ENCODE peak calls at places on chromosomes 16 and 17, in ten cellular contexts. F is sigmoid colon, W is A549, G is tibial nerve, H is GM12878, Q is upper lobe of left lung, I is ovary, Y is suprapubic skin, D is transverse colon, E is H1. P is an unnamed sample.

GRCh38 chr16:66491716-66492064 is 58.2 kb downstream of the TK2 start:
- DNase-seq in H (no peak), W (no peak), E (no peak), F (peak; percentile 46), I (no peak), D (no peak), G (no peak), Q (no peak), Y (no peak), P (peak; percentile 4)

GRCh38 chr17:82228842-82229685 is at the start of gene SLC16A3:
- DNase-seq in G (no peak), E (no peak), D (peak; percentile 78), F (peak; percentile 83), Q (peak; percentile 96), W (peak; percentile 66), H (no peak), Y (no peak), I (no peak), P (peak; percentile 76)

GRCh38 chr17:36055921-36056320 is 8.2 kb upstream of the CCL18 start:
- DNase-seq in E (no peak), Y (no peak), Q (no peak), W (no peak), I (no peak), H (no peak), F (no peak), G (no peak), D (no peak), P (no peak)

GRCh38 chr16:75116081-75116910 is at the start of gene LDHD:
- DNase-seq in Q (peak; percentile 84), H (no peak), W (peak; percentile 81), F (peak; percentile 93), G (peak; percentile 79), D (peak; percentile 90), Y (no peak), E (peak; percentile 63), I (peak; percentile 82), P (peak; percentile 94)

GRCh38 chr16:30741461-30741914 is 6.7 kb upstream of the PHKG2 start:
- DNase-seq in H (no peak), E (no peak), G (no peak), D (peak; percentile 72), W (peak; percentile 88), Q (no peak), Y (peak; percentile 80), F (peak; percentile 67), I (no peak), P (peak; percentile 72)

GRCh38 chr17:16148596-16148995 is 66.7 kb downstream of the NCOR1 start:
- DNase-seq in Q (no peak), G (no peak), W (no peak), H (no peak), Y (no peak), E (no peak), D (no peak), F (no peak), I (no peak), P (no peak)

GRCh38 chr17:29664743-29665479 is 42.2 kb upstream of the CORO6 start:
- DNase-seq in F (no peak), E (no peak), I (no peak), D (no peak), Y (no peak), G (no peak), W (peak; percentile 29), H (no peak), Q (no peak), P (no peak)

GRCh38 chr17:48074322-48075054 is 26.3 kb downstream of the NFE2L1 start:
- DNase-seq in F (peak; percentile 86), G (peak; percentile 99), I (peak; percentile 72), E (no peak), W (peak; percentile 80), Q (no peak), D (peak; percentile 84), H (no peak), Y (no peak), P (peak; percentile 83)

GRCh38 chr17:75799402-75799801 is 14.8 kb downstream of the UNK start:
- DNase-seq in F (no peak), H (no peak), D (no peak), Y (peak; percentile 16), E (no peak), G (no peak), I (no peak), W (no peak), Q (no peak), P (no peak)

GRCh38 chr17:1390422-1391367 is 9.3 kb downstream of the YWHAE start:
- DNase-seq in F (no peak), Q (no peak), D (no peak), I (no peak), E (no peak), W (no peak), H (no peak), G (no peak), Y (no peak), P (no peak)

GRCh38 chr17:50107790-50108414 is 12.8 kb downstream of the PDK2 start:
- DNase-seq in W (no peak), D (no peak), F (no peak), H (no peak), E (no peak), Q (no peak), Y (no peak), I (no peak), G (no peak), P (no peak)

GRCh38 chr16:78072275-78072674 is 27.2 kb upstream of the WWOX start:
- DNase-seq in Q (no peak), E (peak; percentile 59), W (no peak), G (no peak), F (no peak), Y (no peak), H (no peak), D (no peak), I (no peak), P (no peak)

DNA sequence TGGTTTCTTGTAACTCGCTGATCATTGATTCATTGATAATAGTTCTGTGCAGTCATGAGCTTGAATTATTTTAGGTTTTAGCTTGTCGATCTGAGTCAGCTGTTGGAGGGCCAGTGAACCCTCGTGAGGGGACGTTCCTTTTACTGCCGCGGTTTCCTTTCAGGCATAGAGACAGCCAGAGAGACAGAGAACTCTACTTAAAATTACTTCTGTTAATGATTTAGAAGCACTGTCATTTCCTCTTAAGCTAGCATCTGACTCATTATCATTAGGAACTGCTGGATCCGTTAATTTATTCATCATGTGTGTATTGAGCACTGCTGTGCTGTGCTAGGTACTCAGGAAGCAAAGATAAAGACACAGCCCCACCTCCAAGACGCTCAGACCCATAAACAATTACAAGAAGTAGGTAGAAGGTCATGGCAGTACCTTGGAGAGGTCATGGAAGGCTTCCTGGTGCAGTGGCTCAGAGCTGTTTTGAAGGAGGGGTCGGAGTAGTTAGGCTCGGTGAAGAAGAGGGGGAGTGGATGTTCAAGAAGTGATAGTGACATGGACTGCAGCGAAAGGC is 3.2 kb downstream of the PGS1 start:
- DNase-seq in H (no peak), W (no peak), Y (no peak), E (no peak), G (no peak), I (no peak), F (no peak), Q (no peak), D (no peak), P (no peak)
- H3K4me1 ChIP-seq in H (peaks cover 71% of the 10 kb centered on the region), W (peaks cover 33% of the 10 kb centered on the region), Y (peaks cover 82% of the 10 kb centered on the region), E (peaks cover 24% of the 10 kb centered on the region), G (peaks cover 85% of the 10 kb centered on the region), I (peaks cover 5% of the 10 kb centered on the region), F (peaks cover 56% of the 10 kb centered on the region), Q (peaks cover 93% of the 10 kb centered on the region), D (peaks cover 67% of the 10 kb centered on the region), P (peaks cover 59% of the 10 kb centered on the region)

GRCh38 chr17:77470800-77471733 is 330.3 kb downstream of the SEC14L1 start:
- DNase-seq in W (peak; percentile 34), D (no peak), F (no peak), G (peak; percentile 48), E (no peak), H (no peak), Y (no peak), Q (no peak), I (peak; percentile 71), P (no peak)
- TF ChIP-seq EP300 in W (no peak), D (no peak), F (no peak), G (no peak), E (no peak), H (no peak), Y (no peak), Q (no peak), I (no peak), P (no peak)

GRCh38 chr17:62628845-62629555 is 1.5 kb downstream of the MRC2 start:
- DNase-seq in W (no peak), H (no peak), Q (no peak), D (no peak), G (no peak), E (no peak), Y (no peak), I (peak; percentile 69), F (no peak), P (no peak)
- H3K4me1 ChIP-seq in W (peaks cover 43% of the 10 kb centered on the region), H (peaks cover 3% of the 10 kb centered on the region), Q (peaks cover 58% of the 10 kb centered on the region), D (peaks cover 20% of the 10 kb centered on the region), G (peaks cover 51% of the 10 kb centered on the region), E (peaks cover 29% of the 10 kb centered on the region), Y (peaks cover 51% of the 10 kb centered on the region), I (peaks cover 18% of the 10 kb centered on the region), F (peaks cover 19% of the 10 kb centered on the region), P (peaks cover 58% of the 10 kb centered on the region)

GRCh38 chr16:56990407-56991286 is 1.3 kb downstream of the NLRC5 start:
- DNase-seq in G (no peak), F (peak; percentile 40), H (no peak), W (no peak), D (peak; percentile 10), Y (peak; percentile 45), I (no peak), E (no peak), Q (no peak), P (no peak)

GRCh38 chr16:56987692-56988091 is 1.7 kb upstream of the NLRC5 start:
- DNase-seq in D (no peak), F (no peak), W (no peak), G (no peak), Y (no peak), Q (no peak), H (no peak), I (no peak), E (no peak), P (no peak)

GRCh38 chr16:56989988-56990387 is 631 bp downstream of the NLRC5 start:
- DNase-seq in I (no peak), E (no peak), G (no peak), H (no peak), Y (no peak), D (peak; percentile 4), F (no peak), Q (no peak), W (no peak), P (no peak)

GRCh38 chr16:56988161-56988947 is 1.0 kb upstream of the NLRC5 start:
- DNase-seq in Y (peak; percentile 31), F (no peak), I (peak; percentile 30), G (peak; percentile 24), W (no peak), H (no peak), Q (no peak), E (no peak), D (peak; percentile 13), P (no peak)

GRCh38 chr16:56988948-56989945 is at the start of gene NLRC5:
- DNase-seq in Q (peak; percentile 94), Y (peak; percentile 94), G (peak; percentile 81), E (no peak), H (no peak), F (peak; percentile 91), D (peak; percentile 93), I (peak; percentile 84), W (peak; percentile 62), P (peak; percentile 92)
- TF ChIP-seq EP300 in Q (peak; percentile 24), Y (no peak), G (peak; percentile 66), E (no peak), H (no peak), F (peak; percentile 9), D (peak; percentile 58), I (peak; percentile 19), W (no peak), P (no peak)